ENCODE peak calls at places on chromosome 20, in nine cellular contexts. G is activated CD4-positive, CD25-positive, alpha-beta regulatory T cell; H is stimulated activated CD8-positive, alpha-beta memory T cell treated with anti-CD3 and anti-CD28 coated beads, Interleukin-12 subunit alpha, Interleukin-12 subunit beta, amount 100 ng/mL, for 1 hour; M is mucosa of gallbladder; E is stimulated activated CD4-positive, alpha-beta T cell treated with anti-CD3 and anti-CD28 coated beads, Interleukin-2, amount 100 ng/mL, for 48 hours; A is activated CD4-positive, alpha-beta T cell treated with anti-CD3 and anti-CD28 coated beads, Interleukin-2, amount 50 U/mL, for 24 hours; J is dermis microvascular lymphatic vessel endothelial cell; K is mammary epithelial cell; W is amniotic stem cell. T is an unnamed sample.
A peak's percentile ranks its signal among the peaks of the same experiment; 100 is the strongest.

GRCh38 chr20:42985628-42986027 is 204.1 kb downstream of the PTPRT start:
- DNase-seq in G (no peak), H (no peak), M (no peak), E (no peak), A (no peak), J (no peak), K (no peak), W (no peak), T (no peak)

GRCh38 chr20:41746635-41747034 is 128.5 kb upstream of the CHD6 start:
- DNase-seq in G (no peak), H (no peak), M (no peak), E (no peak), A (no peak), J (no peak), K (peak; percentile 3), W (no peak), T (no peak)

GRCh38 chr20:51639206-51639832 is 96.8 kb upstream of the NFATC2 start:
- DNase-seq in G (peak; percentile 8), H (peak; percentile 22), M (peak; percentile 66), E (peak; percentile 75), A (peak; percentile 49), J (peak; percentile 73), K (peak; percentile 37), W (no peak), T (peak; percentile 37)

GRCh38 chr20:25277051-25277801 is 29.3 kb downstream of the PYGB start:
- DNase-seq in G (no peak), H (no peak), M (no peak), E (no peak), A (no peak), J (no peak), K (no peak), W (no peak), T (peak; percentile 8)

GRCh38 chr20:34927736-34928135 is 27.9 kb downstream of the GSS start:
- DNase-seq in G (no peak), H (no peak), M (no peak), E (no peak), A (no peak), J (no peak), K (peak; percentile 72), W (peak; percentile 73), T (no peak)

GRCh38 chr20:4227085-4227821 is 211.9 kb upstream of the RNF24 start:
- DNase-seq in G (no peak), H (no peak), M (no peak), E (no peak), A (no peak), J (no peak), K (peak; percentile 63), W (peak; percentile 13), T (no peak)

GRCh38 chr20:18728165-18728866 is 85.3 kb upstream of the SCP2D1 start:
- DNase-seq in G (no peak), H (no peak), M (no peak), E (no peak), A (no peak), J (no peak), K (no peak), W (no peak), T (no peak)

GRCh38 chr20:2576317-2576727 is 39.9 kb downstream of the TMC2 start:
- DNase-seq in G (no peak), H (no peak), M (no peak), E (no peak), A (no peak), J (no peak), K (no peak), W (no peak), T (no peak)

GRCh38 chr20:10412591-10413408 is 21.2 kb downstream of the MKKS start:
- DNase-seq in G (no peak), H (no peak), M (no peak), E (no peak), A (no peak), J (no peak), K (no peak), W (no peak), T (no peak)

GRCh38 chr20:58659841-58660240 is 8.8 kb downstream of the STX16 start:
- DNase-seq in G (no peak), H (no peak), M (no peak), E (no peak), A (no peak), J (no peak), K (peak; percentile 11), W (no peak), T (no peak)

GRCh38 chr20:9829835-9830234 is 9.0 kb downstream of the PAK5 start:
- DNase-seq in G (no peak), H (no peak), M (no peak), E (no peak), A (no peak), J (no peak), K (no peak), W (no peak), T (no peak)

T was measured in mesothelial cell of epicardium.